ENCODE peak calls at places on chromosome X, in nine cellular contexts. One of them, this sample, is unnamed.

GRCh38 chrX:41921492-41922124 is 1.7 kb downstream of the CASK start:
- DNase-seq in MM.1S: peak; percentile 18
- DNase-seq in GM23248: peak; percentile 68
- DNase-seq in H9: no peak
- DNase-seq in fibroblast of lung: peak; percentile 34
- DNase-seq in mesenchymal stem cell: peak; percentile 61
- DNase-seq in DND-41: no peak
- DNase-seq in IMR-90: peak; percentile 37
- DNase-seq in hepatocyte: no peak
- DNase-seq in this sample: no peak

GRCh38 chrX:22097295-22097694 is 65.2 kb downstream of the PHEX start:
- DNase-seq in MM.1S: no peak
- DNase-seq in GM23248: peak; percentile 63
- DNase-seq in H9: no peak
- DNase-seq in fibroblast of lung: peak; percentile 85
- DNase-seq in mesenchymal stem cell: peak; percentile 81
- DNase-seq in DND-41: no peak
- DNase-seq in IMR-90: peak; percentile 92
- DNase-seq in hepatocyte: peak; percentile 23
- DNase-seq in this sample: no peak

GRCh38 chrX:4263005-4263404 is 549.6 kb upstream of the PRKX start:
- DNase-seq in MM.1S: no peak
- DNase-seq in GM23248: peak; percentile 2
- DNase-seq in H9: no peak
- DNase-seq in fibroblast of lung: no peak
- DNase-seq in mesenchymal stem cell: no peak
- DNase-seq in DND-41: no peak
- DNase-seq in IMR-90: no peak
- DNase-seq in hepatocyte: peak; percentile 48
- DNase-seq in this sample: no peak

GRCh38 chrX:16807976-16808542 is 21.8 kb downstream of the TXLNG start:
- DNase-seq in MM.1S: no peak
- DNase-seq in GM23248: peak; percentile 72
- DNase-seq in H9: no peak
- DNase-seq in fibroblast of lung: peak; percentile 33
- DNase-seq in mesenchymal stem cell: peak; percentile 87
- DNase-seq in DND-41: no peak
- DNase-seq in IMR-90: peak; percentile 68
- DNase-seq in hepatocyte: peak; percentile 70
- DNase-seq in this sample: no peak

GRCh38 chrX:97629597-97629985 is 745.9 kb downstream of the RPA4 start:
- DNase-seq in MM.1S: no peak
- DNase-seq in GM23248: no peak
- DNase-seq in H9: no peak
- DNase-seq in fibroblast of lung: no peak
- DNase-seq in mesenchymal stem cell: no peak
- DNase-seq in DND-41: no peak
- DNase-seq in IMR-90: no peak
- DNase-seq in hepatocyte: no peak
- DNase-seq in this sample: no peak

GRCh38 chrX:3420316-3420715 is 73.9 kb upstream of the MXRA5 start:
- DNase-seq in MM.1S: no peak
- DNase-seq in GM23248: no peak
- DNase-seq in H9: no peak
- DNase-seq in fibroblast of lung: no peak
- DNase-seq in mesenchymal stem cell: no peak
- DNase-seq in DND-41: no peak
- DNase-seq in IMR-90: no peak
- DNase-seq in hepatocyte: no peak
- DNase-seq in this sample: no peak

GRCh38 chrX:105636667-105637066 is 185.7 kb upstream of the NRK start:
- DNase-seq in MM.1S: no peak
- DNase-seq in GM23248: no peak
- DNase-seq in H9: peak; percentile 59
- DNase-seq in fibroblast of lung: no peak
- DNase-seq in mesenchymal stem cell: peak; percentile 2
- DNase-seq in DND-41: no peak
- DNase-seq in IMR-90: no peak
- DNase-seq in hepatocyte: no peak
- DNase-seq in this sample: no peak

GRCh38 chrX:31260351-31260750 is 188.5 kb upstream of the FTHL17 start:
- DNase-seq in MM.1S: no peak
- DNase-seq in GM23248: no peak
- DNase-seq in H9: no peak
- DNase-seq in fibroblast of lung: peak; percentile 80
- DNase-seq in mesenchymal stem cell: no peak
- DNase-seq in DND-41: no peak
- DNase-seq in IMR-90: no peak
- DNase-seq in hepatocyte: no peak
- DNase-seq in this sample: no peak

GRCh38 chrX:103063918-103064434 is at the start of gene BEX1:
- DNase-seq in MM.1S: no peak
- DNase-seq in GM23248: peak; percentile 69
- DNase-seq in H9: peak; percentile 83
- DNase-seq in fibroblast of lung: peak; percentile 52
- DNase-seq in mesenchymal stem cell: peak; percentile 0
- DNase-seq in DND-41: no peak
- DNase-seq in IMR-90: no peak
- DNase-seq in hepatocyte: peak; percentile 81
- DNase-seq in this sample: peak; percentile 43

GRCh38 chrX:16282209-16282608 is 114.9 kb downstream of the MAGEB17 start:
- DNase-seq in MM.1S: no peak
- DNase-seq in GM23248: no peak
- DNase-seq in H9: no peak
- DNase-seq in fibroblast of lung: no peak
- DNase-seq in mesenchymal stem cell: no peak
- DNase-seq in DND-41: no peak
- DNase-seq in IMR-90: no peak
- DNase-seq in hepatocyte: no peak
- DNase-seq in this sample: no peak

GRCh38 chrX:107571296-107571998 is 56.9 kb upstream of the PRPS1 start:
- DNase-seq in MM.1S: no peak
- DNase-seq in GM23248: peak; percentile 93
- DNase-seq in H9: no peak
- DNase-seq in fibroblast of lung: peak; percentile 97
- DNase-seq in mesenchymal stem cell: peak; percentile 93
- DNase-seq in DND-41: no peak
- DNase-seq in IMR-90: peak; percentile 91
- DNase-seq in hepatocyte: peak; percentile 32
- DNase-seq in this sample: no peak

GRCh38 chrX:2507904-2508630 is 7.3 kb upstream of the DHRSX start:
- DNase-seq in MM.1S: no peak
- DNase-seq in GM23248: no peak
- DNase-seq in H9: no peak
- DNase-seq in fibroblast of lung: no peak
- DNase-seq in mesenchymal stem cell: no peak
- DNase-seq in DND-41: no peak
- DNase-seq in IMR-90: no peak
- DNase-seq in hepatocyte: peak; percentile 63
- DNase-seq in this sample: no peak

GRCh38 chrX:22577181-22577580 is 304.5 kb downstream of the CBLL2 start:
- DNase-seq in MM.1S: no peak
- DNase-seq in GM23248: peak; percentile 84
- DNase-seq in H9: no peak
- DNase-seq in fibroblast of lung: peak; percentile 79
- DNase-seq in mesenchymal stem cell: peak; percentile 16
- DNase-seq in DND-41: no peak
- DNase-seq in IMR-90: peak; percentile 74
- DNase-seq in hepatocyte: peak; percentile 4
- DNase-seq in this sample: no peak

GRCh38 chrX:16250296-16250695 is 83.0 kb downstream of the MAGEB17 start:
- DNase-seq in MM.1S: no peak
- DNase-seq in GM23248: peak; percentile 23
- DNase-seq in H9: no peak
- DNase-seq in fibroblast of lung: peak; percentile 12
- DNase-seq in mesenchymal stem cell: no peak
- DNase-seq in DND-41: no peak
- DNase-seq in IMR-90: peak; percentile 13
- DNase-seq in hepatocyte: no peak
- DNase-seq in this sample: no peak

GRCh38 chrX:71941771-71942170 is 31.1 kb downstream of the NHSL2 start:
- DNase-seq in MM.1S: no peak
- DNase-seq in GM23248: peak; percentile 85
- DNase-seq in H9: no peak
- DNase-seq in fibroblast of lung: peak; percentile 86
- DNase-seq in mesenchymal stem cell: peak; percentile 83
- DNase-seq in DND-41: no peak
- DNase-seq in IMR-90: peak; percentile 77
- DNase-seq in hepatocyte: peak; percentile 49
- DNase-seq in this sample: no peak

GRCh38 chrX:75155454-75155829 is 641 bp downstream of the ABCB7 start:
- DNase-seq in MM.1S: peak; percentile 31
- DNase-seq in GM23248: peak; percentile 50
- DNase-seq in H9: no peak
- DNase-seq in fibroblast of lung: peak; percentile 6
- DNase-seq in mesenchymal stem cell: peak; percentile 35
- DNase-seq in DND-41: no peak
- DNase-seq in IMR-90: peak; percentile 4
- DNase-seq in hepatocyte: no peak
- DNase-seq in this sample: no peak

GRCh38 chrX:144586756-144587155 is 660.5 kb upstream of the SPANXN1 start:
- DNase-seq in MM.1S: peak; percentile 29
- DNase-seq in GM23248: no peak
- DNase-seq in H9: no peak
- DNase-seq in fibroblast of lung: no peak
- DNase-seq in mesenchymal stem cell: peak; percentile 64
- DNase-seq in DND-41: no peak
- DNase-seq in IMR-90: no peak
- DNase-seq in hepatocyte: peak; percentile 8
- DNase-seq in this sample: no peak

DNA sequence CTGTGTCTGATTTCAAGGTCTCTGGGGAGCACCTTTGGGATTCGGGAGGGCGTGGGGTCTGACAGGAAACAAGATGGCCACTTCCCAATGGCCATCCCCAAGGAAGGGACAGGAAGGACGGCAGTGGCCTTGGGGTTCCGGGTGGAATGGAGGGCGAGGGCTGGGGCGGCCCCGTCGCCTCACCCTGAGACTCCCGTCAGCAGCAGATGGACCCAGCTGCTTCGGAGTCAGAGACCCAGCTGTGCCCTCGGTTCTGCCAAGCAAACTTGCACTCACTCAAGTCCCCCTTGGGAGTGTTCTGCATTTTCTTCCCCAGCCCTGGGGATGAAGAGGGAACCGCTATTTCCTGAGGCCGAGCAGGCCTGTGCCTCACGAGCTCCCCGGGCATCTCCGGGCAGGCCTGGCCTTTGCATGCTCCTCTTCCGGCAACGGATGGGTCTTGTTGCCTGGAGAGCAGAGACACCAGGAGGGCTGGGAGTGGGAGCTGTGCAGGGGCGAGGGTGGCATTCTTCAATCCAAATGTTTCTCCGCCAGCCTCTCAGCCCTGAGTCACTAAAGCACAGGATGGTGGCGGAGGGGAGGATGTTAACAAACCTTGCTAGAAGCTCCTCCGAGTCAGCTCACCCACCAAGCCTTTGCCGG is 6.8 kb upstream of the DUSP9 start:
- DNase-seq in MM.1S: no peak
- DNase-seq in GM23248: no peak
- DNase-seq in H9: no peak
- DNase-seq in fibroblast of lung: no peak
- DNase-seq in mesenchymal stem cell: no peak
- DNase-seq in DND-41: no peak
- DNase-seq in IMR-90: no peak
- DNase-seq in hepatocyte: peak; percentile 4
- DNase-seq in this sample: no peak
- H3K4me2 ChIP-seq in MM.1S: no peak overlapping the region
- H3K4me2 ChIP-seq in GM23248: no peak overlapping the region
- H3K4me2 ChIP-seq in H9: no peak overlapping the region
- H3K4me2 ChIP-seq in fibroblast of lung: no peak overlapping the region
- H3K4me2 ChIP-seq in mesenchymal stem cell: no peak overlapping the region
- H3K4me2 ChIP-seq in DND-41: no peak overlapping the region
- H3K4me2 ChIP-seq in IMR-90: no peak overlapping the region
- H3K4me2 ChIP-seq in hepatocyte: no peak overlapping the region
- H3K4me2 ChIP-seq in this sample: no peak overlapping the region

DNA sequence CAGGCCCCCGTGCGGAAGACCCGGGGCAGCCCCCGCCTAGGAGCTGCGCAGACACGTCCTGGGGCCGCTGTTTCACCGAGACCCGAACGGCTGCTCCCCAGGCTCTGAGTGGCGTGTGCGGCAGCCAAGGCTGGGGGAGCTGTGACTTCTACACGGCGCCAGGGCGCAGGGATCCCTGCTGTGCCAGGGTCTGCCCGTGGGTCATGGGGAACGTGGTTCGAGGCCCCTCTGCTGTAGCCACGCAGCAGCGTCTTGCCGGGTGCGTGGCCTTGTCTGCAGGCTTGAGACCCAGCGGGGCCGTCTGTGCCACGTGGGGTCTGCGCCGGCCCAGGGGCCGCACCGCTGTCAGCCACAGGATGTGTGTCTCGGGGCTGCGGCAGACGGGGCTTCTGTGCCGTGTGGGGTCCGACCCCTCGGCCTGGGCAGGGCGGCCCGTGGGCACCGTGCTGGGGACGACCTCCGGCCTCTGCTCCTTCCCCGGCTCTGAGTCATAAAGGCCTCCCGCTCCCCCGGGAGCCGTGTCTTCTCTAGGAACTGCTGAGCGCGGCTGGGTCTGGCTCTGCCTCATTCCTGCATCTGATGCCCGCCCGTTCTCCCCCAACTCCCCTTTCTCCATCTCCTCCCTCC is 12.7 kb upstream of the GTPBP6 start:
- DNase-seq in MM.1S: no peak
- DNase-seq in GM23248: peak; percentile 78
- DNase-seq in H9: no peak
- DNase-seq in fibroblast of lung: peak; percentile 33
- DNase-seq in mesenchymal stem cell: peak; percentile 67
- DNase-seq in DND-41: no peak
- DNase-seq in IMR-90: peak; percentile 28
- DNase-seq in hepatocyte: peak; percentile 66
- DNase-seq in this sample: no peak
- H3K4me2 ChIP-seq in MM.1S: no peak overlapping the region
- H3K4me2 ChIP-seq in GM23248: peak overlapping the region; percentile 32
- H3K4me2 ChIP-seq in H9: no peak overlapping the region
- H3K4me2 ChIP-seq in fibroblast of lung: peak overlapping the region; percentile 4
- H3K4me2 ChIP-seq in mesenchymal stem cell: peak overlapping the region; percentile 77
- H3K4me2 ChIP-seq in DND-41: no peak overlapping the region
- H3K4me2 ChIP-seq in IMR-90: peak overlapping the region; percentile 62
- H3K4me2 ChIP-seq in hepatocyte: peak overlapping the region; percentile 75
- H3K4me2 ChIP-seq in this sample: peak overlapping the region; percentile 11

GRCh38 chrX:14497184-14497666 is 32.1 kb upstream of the GLRA2 start:
- DNase-seq in MM.1S: peak; percentile 56
- DNase-seq in GM23248: peak; percentile 31
- DNase-seq in H9: no peak
- DNase-seq in fibroblast of lung: no peak
- DNase-seq in mesenchymal stem cell: peak; percentile 28
- DNase-seq in DND-41: peak; percentile 53
- DNase-seq in IMR-90: peak; percentile 4
- DNase-seq in hepatocyte: no peak
- DNase-seq in this sample: no peak
- H3K4me2 ChIP-seq in MM.1S: peak overlapping the region; percentile 60
- H3K4me2 ChIP-seq in GM23248: peak overlapping the region; percentile 68
- H3K4me2 ChIP-seq in H9: no peak overlapping the region
- H3K4me2 ChIP-seq in fibroblast of lung: peak overlapping the region; percentile 68
- H3K4me2 ChIP-seq in mesenchymal stem cell: no peak overlapping the region
- H3K4me2 ChIP-seq in DND-41: peak overlapping the region; percentile 67
- H3K4me2 ChIP-seq in IMR-90: peak overlapping the region; percentile 86
- H3K4me2 ChIP-seq in hepatocyte: peak overlapping the region; percentile 53
- H3K4me2 ChIP-seq in this sample: no peak overlapping the region

DNA sequence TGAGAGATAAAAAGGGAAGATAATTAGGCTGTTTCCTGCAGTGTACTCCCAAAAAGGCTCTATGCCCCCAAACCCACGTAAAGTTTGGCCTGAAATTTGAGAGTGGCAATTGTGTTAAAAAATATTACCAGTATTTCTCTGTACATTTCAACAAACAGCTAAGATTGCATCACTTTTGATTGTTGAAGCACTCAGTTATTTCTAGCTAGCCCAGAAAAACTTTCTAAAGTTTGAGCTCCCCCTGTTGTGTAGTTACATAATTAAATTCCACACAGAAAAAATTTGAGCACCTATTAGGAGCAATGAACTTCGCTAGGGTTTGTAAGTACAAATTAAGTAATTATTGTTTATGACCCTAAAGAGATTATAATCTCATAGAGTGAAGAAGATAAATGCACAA is 109.4 kb downstream of the DLG3 start:
- DNase-seq in MM.1S: peak; percentile 21
- DNase-seq in GM23248: peak; percentile 56
- DNase-seq in H9: no peak
- DNase-seq in fibroblast of lung: peak; percentile 6
- DNase-seq in mesenchymal stem cell: peak; percentile 24
- DNase-seq in DND-41: no peak
- DNase-seq in IMR-90: peak; percentile 28
- DNase-seq in hepatocyte: peak; percentile 6
- DNase-seq in this sample: no peak
- H3K4me2 ChIP-seq in MM.1S: peak overlapping the region; percentile 71
- H3K4me2 ChIP-seq in GM23248: peak overlapping the region; percentile 85
- H3K4me2 ChIP-seq in H9: no peak overlapping the region
- H3K4me2 ChIP-seq in fibroblast of lung: no peak overlapping the region
- H3K4me2 ChIP-seq in mesenchymal stem cell: no peak overlapping the region
- H3K4me2 ChIP-seq in DND-41: no peak overlapping the region
- H3K4me2 ChIP-seq in IMR-90: no peak overlapping the region
- H3K4me2 ChIP-seq in hepatocyte: no peak overlapping the region
- H3K4me2 ChIP-seq in this sample: no peak overlapping the region